ENCODE peak calls at places on chromosomes 4 and X, in ten cellular contexts. B, F, R, G, P, M, S, H, K and X are unnamed samples.

GRCh38 chr4:139887962-139888735 is 222.5 kb downstream of the MGST2 start:
- DNase-seq in K (no peak), S (no peak), R (no peak), F (peak), P (no peak), G (no peak), H (no peak), B (no peak), M (no peak), X (peak)

GRCh38 chr4:101258782-101259353 is 88.5 kb downstream of the PPP3CA start:
- DNase-seq in G (no peak), M (no peak), H (no peak), K (no peak), B (no peak), R (no peak), P (no peak), S (no peak), F (no peak), X (no peak)

GRCh38 chrX:45134303-45134702 is 66.4 kb downstream of the DIPK2B start:
- DNase-seq in P (no peak), F (no peak), H (no peak), R (peak), M (no peak), K (peak), B (no peak), G (peak), S (no peak), X (no peak)

GRCh38 chr4:164488114-164488513 is 265.8 kb upstream of the SMIM31 start:
- DNase-seq in P (no peak), S (no peak), H (no peak), B (no peak), K (no peak), F (no peak), G (no peak), R (no peak), M (no peak), X (peak)

GRCh38 chr4:47827339-47828047 is 10.4 kb downstream of the CORIN start:
- DNase-seq in F (no peak), R (no peak), B (no peak), H (no peak), G (no peak), P (no peak), K (no peak), S (no peak), M (no peak), X (no peak)

GRCh38 chrX:5632061-5632614 is 596.5 kb downstream of the NLGN4X start:
- DNase-seq in K (no peak), R (no peak), F (no peak), B (no peak), S (no peak), P (no peak), M (no peak), G (no peak), H (no peak), X (no peak)

GRCh38 chr4:66330125-66330524 is 659.8 kb upstream of the EPHA5 start:
- DNase-seq in K (no peak), M (no peak), F (no peak), R (no peak), H (no peak), G (no peak), B (no peak), S (no peak), P (no peak), X (no peak)

GRCh38 chr4:4302416-4302815 is 12.4 kb downstream of the ZBTB49 start:
- DNase-seq in S (no peak), R (no peak), H (no peak), K (no peak), F (no peak), M (no peak), P (no peak), G (no peak), B (no peak), X (no peak)

GRCh38 chrX:12974217-12974796 is 603 bp upstream of the TMSB4X start:
- DNase-seq in R (peak), F (peak), M (peak), H (no peak), B (peak), P (peak), G (peak), K (peak), S (peak), X (no peak)

DNA sequence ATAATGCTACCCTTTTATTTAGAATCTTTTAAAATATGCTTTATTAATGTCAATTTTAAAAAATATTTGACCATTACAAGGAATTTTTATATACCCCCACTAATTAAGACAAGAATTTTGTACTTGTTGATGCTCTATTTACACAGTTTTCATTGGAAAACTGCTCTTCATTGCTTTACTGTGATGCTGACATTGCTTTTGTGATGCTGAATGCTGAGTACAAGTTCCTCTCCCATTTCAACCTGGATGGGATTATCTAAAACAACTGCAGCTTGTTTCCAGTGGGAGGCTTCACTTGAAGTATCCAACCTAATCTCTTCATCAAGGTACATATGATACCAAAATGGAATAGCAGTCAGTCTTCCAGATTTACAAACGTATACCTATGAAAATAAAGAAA is 21.2 kb downstream of the TMEM184C start:
- DNase-seq in P (no peak), K (no peak), B (no peak), F (no peak), G (no peak), R (no peak), M (no peak), H (no peak), S (no peak), X (no peak)
- H3K27ac ChIP-seq in P (no peak), K (no peak), B (no peak), F (no peak), G (no peak), R (no peak), M (no peak), H (no peak), S (no peak), X (no peak)

GRCh38 chr4:98470831-98471230 is 187.6 kb downstream of the TSPAN5 start:
- DNase-seq in K (no peak), R (no peak), F (no peak), G (no peak), M (no peak), H (no peak), B (no peak), S (no peak), P (no peak), X (no peak)
- H3K27ac ChIP-seq in K (no peak), R (no peak), F (no peak), G (no peak), M (peak), H (no peak), B (no peak), S (no peak), P (no peak), X (no peak)

GRCh38 chr4:71559957-71560541 is 221.2 kb downstream of the SLC4A4 start:
- DNase-seq in S (no peak), P (no peak), R (no peak), G (no peak), B (no peak), F (no peak), M (no peak), K (no peak), H (no peak), X (no peak)

GRCh38 chr4:71568131-71568530 is 215.7 kb downstream of the GC start:
- DNase-seq in M (no peak), K (no peak), B (no peak), P (no peak), F (no peak), R (no peak), G (no peak), S (no peak), H (no peak), X (no peak)

GRCh38 chr4:71570492-71570891 is 213.4 kb downstream of the GC start:
- DNase-seq in S (no peak), H (no peak), K (no peak), P (no peak), F (no peak), G (no peak), R (no peak), B (no peak), M (no peak), X (no peak)

GRCh38 chr4:71566856-71567255 is 217.0 kb downstream of the GC start:
- DNase-seq in P (no peak), H (no peak), F (no peak), G (no peak), B (no peak), M (no peak), R (no peak), S (no peak), K (no peak), X (no peak)

DNA sequence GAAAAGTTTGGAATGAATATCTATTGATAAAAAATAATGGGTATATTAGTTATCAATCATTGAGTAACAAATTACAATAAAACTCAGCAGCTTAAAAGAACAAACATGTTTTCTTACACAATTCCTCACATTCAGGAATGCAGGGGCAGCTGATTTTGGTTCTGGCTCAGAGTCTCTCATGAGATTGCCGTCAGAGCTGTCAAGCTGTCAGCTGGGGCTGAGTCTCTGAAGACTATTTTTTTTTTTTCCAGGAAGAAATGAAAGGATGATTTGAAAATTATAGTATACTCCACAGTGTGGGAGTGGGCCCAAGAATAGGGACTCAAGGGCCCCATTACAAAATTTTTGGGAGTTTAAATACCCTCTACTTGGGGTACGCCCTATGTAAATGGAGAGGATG is 219.1 kb downstream of the GC start:
- DNase-seq in R (no peak), M (no peak), G (no peak), K (no peak), B (no peak), P (no peak), S (no peak), F (no peak), H (no peak), X (no peak)
- H3K27ac ChIP-seq in R (no peak), M (no peak), G (no peak), K (no peak), B (no peak), P (no peak), S (no peak), F (no peak), H (no peak), X (no peak)

DNA sequence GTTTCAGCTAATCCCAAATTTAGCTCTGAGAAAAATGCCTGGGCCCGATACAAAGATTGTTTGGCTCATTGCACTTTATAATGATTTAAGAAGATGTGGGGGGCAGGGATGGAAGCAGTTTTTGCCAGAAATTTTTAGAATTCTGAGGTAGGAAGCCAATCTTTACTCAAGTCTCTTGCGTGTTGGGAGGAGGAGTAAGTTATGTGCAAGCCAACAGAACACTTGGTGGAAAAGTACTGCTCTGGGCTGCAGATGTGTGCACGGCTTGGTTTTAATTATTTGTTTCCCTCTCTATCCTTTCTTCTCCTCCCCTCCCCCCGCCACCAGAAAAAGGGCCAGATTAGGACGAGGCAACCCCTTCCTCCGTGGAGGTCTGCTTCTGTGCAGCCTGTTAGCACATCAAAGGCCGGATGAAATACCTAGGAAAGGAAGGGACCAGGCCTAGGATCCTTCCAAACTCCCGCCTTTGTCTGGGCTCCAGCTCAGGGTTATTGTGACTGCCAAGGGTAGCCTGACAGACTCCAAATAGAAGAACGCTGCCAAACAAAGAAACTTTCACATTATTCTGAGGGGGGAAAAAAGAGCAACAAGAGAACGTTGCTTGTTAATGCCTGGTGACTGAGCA is 1.0 kb upstream of the PGRMC1 start:
- DNase-seq in M (no peak), H (no peak), G (peak), P (no peak), R (no peak), S (no peak), F (no peak), B (no peak), K (peak), X (no peak)
- H3K27ac ChIP-seq in M (no peak), H (no peak), G (peak), P (peak), R (peak), S (peak), F (no peak), B (no peak), K (peak), X (no peak)

GRCh38 chr4:120864969-120865368 is 57.6 kb downstream of the PRDM5 start:
- DNase-seq in K (no peak), B (no peak), F (no peak), S (no peak), R (no peak), H (no peak), M (no peak), G (no peak), P (no peak), X (no peak)
- H3K27ac ChIP-seq in K (no peak), B (no peak), F (no peak), S (no peak), R (no peak), H (no peak), M (no peak), G (no peak), P (no peak), X (no peak)

DNA sequence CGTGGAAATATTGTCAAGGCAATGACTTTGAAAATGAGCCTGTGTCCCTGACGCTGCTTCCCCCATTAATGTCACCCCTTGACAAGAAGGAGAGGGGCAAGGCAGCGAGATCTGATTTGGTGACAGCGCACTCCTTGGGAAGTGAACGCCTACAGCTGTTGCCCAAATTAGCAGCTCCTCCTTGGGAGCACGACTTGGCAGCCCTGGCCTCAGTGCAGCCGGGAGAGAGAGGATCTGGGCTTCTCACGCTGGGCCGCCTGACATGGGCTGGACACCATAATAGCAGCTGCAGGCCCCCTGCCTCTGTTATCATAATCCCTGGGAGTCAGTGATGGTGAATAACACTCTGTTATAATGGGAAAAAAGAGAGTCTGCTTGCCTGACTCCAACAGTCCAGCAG is 73.5 kb downstream of the PSAPL1 start:
- DNase-seq in G (peak), H (no peak), M (no peak), R (peak), S (no peak), K (peak), P (no peak), F (no peak), B (no peak), X (no peak)
- H3K27ac ChIP-seq in G (no peak), H (no peak), M (no peak), R (peak), S (no peak), K (no peak), P (no peak), F (no peak), B (no peak), X (no peak)

DNA sequence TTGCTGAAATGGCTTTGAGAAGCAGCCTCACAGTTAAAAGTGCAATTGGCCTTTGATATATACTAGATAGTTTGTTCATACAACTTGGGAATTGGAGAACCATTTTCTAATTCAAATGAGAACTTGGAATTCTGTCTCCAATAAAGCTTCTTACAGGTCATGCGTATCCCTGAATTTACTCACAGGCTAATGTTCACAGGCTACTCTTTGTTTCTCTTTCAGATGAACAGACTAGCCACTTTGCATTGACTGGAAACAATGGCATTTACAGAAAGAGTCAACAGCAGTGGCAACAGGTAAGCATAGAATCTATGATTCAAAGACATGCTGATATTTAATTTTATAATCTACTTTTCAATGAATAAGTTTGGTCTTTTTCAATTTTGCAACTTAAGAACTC is 13.5 kb downstream of the AFF1 start:
- DNase-seq in P (no peak), B (no peak), G (no peak), M (no peak), H (no peak), K (no peak), F (no peak), R (no peak), S (no peak), X (no peak)
- H3K27ac ChIP-seq in P (no peak), B (no peak), G (no peak), M (no peak), H (no peak), K (no peak), F (no peak), R (no peak), S (no peak), X (no peak)

DNA sequence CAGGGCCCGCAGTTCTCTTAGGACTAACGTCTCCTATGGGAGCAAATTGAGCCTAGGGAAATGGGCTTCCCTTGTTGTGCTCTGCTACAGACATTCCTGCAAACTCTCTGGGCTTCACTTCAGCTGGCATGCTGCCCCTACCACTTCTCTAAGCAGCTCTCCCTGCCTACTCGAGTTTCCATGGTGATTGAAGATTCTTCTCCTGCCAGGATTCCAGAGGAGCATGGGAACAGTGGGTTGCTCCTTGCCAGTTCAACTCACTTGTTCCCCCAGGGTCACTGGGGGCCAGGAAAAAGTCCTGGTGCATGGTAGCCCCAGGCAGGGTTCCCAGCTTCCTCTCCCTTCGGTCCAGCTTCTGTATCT is 21.1 kb upstream of the WDR17 start:
- DNase-seq in F (no peak), M (no peak), P (no peak), B (no peak), K (no peak), S (no peak), G (no peak), H (no peak), R (no peak), X (no peak)
- H3K27ac ChIP-seq in F (no peak), M (no peak), P (no peak), B (no peak), K (no peak), S (no peak), G (no peak), H (no peak), R (no peak), X (no peak)

GRCh38 chr4:146469053-146469452 is 52.7 kb downstream of the SLC10A7 start:
- DNase-seq in H (no peak), P (no peak), G (no peak), F (no peak), R (no peak), S (no peak), M (no peak), B (no peak), K (no peak), X (no peak)

DNA sequence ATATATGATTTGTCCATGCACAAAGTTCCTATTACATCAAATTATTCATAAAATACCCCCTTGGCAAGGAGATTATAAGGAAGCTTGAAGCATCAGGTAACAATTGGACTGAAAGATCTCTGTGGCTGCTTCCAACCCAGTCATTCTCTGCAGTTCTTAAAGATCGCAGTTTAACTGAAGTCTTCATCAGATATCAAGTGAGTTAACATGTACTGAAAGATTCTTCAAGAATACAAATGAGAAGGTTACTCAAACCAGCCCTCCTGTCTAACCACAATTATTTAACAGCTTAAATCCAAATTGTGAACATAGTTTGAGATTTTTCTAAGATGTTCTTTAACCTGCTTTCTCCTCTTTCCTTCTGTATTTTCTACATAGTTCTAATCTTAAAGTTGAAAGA is 56.1 kb downstream of the SLC10A7 start:
- DNase-seq in G (no peak), S (no peak), F (no peak), R (no peak), B (no peak), K (no peak), H (no peak), M (no peak), P (no peak), X (no peak)
- H3K27ac ChIP-seq in G (no peak), S (no peak), F (no peak), R (no peak), B (no peak), K (no peak), H (no peak), M (no peak), P (no peak), X (no peak)